ENCODE peak calls at places on chromosomes 5 and 9, in eight cellular contexts. E, G, T, X, B, D, L and W are unnamed samples.

GRCh38 chr9:131500377-131500776 is 2.3 kb upstream of the POMT1 start:
- DNase-seq in E (no peak), G (peak; percentile 21), T (no peak), X (no peak), B (no peak), D (no peak), L (peak; percentile 28), W (no peak)

GRCh38 chr5:172570594-172571334 is 70.3 kb upstream of the NEURL1B start:
- DNase-seq in E (no peak), G (no peak), T (no peak), X (no peak), B (no peak), D (no peak), L (no peak), W (no peak)

GRCh38 chr9:87714819-87715218 is 11.1 kb upstream of the CTSL start:
- DNase-seq in E (peak; percentile 47), G (peak; percentile 28), T (peak; percentile 24), X (no peak), B (no peak), D (no peak), L (peak; percentile 39), W (peak; percentile 82)

GRCh38 chr9:123423036-123423640 is 67.1 kb downstream of the CRB2 start:
- DNase-seq in E (no peak), G (no peak), T (no peak), X (peak; percentile 39), B (no peak), D (peak; percentile 21), L (no peak), W (no peak)

GRCh38 chr5:68730220-68731010 is 363.4 kb upstream of the SLC30A5 start:
- DNase-seq in E (peak; percentile 61), G (no peak), T (no peak), X (no peak), B (peak; percentile 62), D (no peak), L (no peak), W (peak; percentile 32)

GRCh38 chr5:111942661-111943401 is 185.8 kb upstream of the NREP start:
- DNase-seq in E (no peak), G (no peak), T (no peak), X (no peak), B (no peak), D (no peak), L (no peak), W (no peak)

GRCh38 chr5:1137567-1138444 is 25.9 kb upstream of the SLC12A7 start:
- DNase-seq in E (no peak), G (peak; percentile 61), T (no peak), X (no peak), B (no peak), D (no peak), L (no peak), W (no peak)

GRCh38 chr5:73122875-73123810 is 2.8 kb downstream of the TMEM171 start:
- DNase-seq in E (peak; percentile 68), G (no peak), T (no peak), X (no peak), B (no peak), D (no peak), L (no peak), W (no peak)

GRCh38 chr5:135269828-135270545 is 129.0 kb downstream of the MACROH2A1 start:
- DNase-seq in E (no peak), G (no peak), T (no peak), X (no peak), B (no peak), D (no peak), L (no peak), W (no peak)

GRCh38 chr5:107512029-107512428 is 158.7 kb downstream of the EFNA5 start:
- DNase-seq in E (no peak), G (no peak), T (no peak), X (no peak), B (no peak), D (no peak), L (no peak), W (no peak)

GRCh38 chr9:127093319-127094020 is 29.0 kb downstream of the ANGPTL2 start:
- DNase-seq in E (no peak), G (no peak), T (no peak), X (no peak), B (no peak), D (peak; percentile 55), L (no peak), W (no peak)

GRCh38 chr5:101370240-101370639 is 467.2 kb upstream of the ST8SIA4 start:
- DNase-seq in E (no peak), G (no peak), T (no peak), X (no peak), B (no peak), D (no peak), L (no peak), W (no peak)

GRCh38 chr5:93967923-93968322 is 226.5 kb upstream of the POU5F2 start:
- DNase-seq in E (peak; percentile 36), G (no peak), T (no peak), X (no peak), B (no peak), D (no peak), L (no peak), W (no peak)

GRCh38 chr5:141875022-141875740 is 3.0 kb downstream of the PCDH1 start:
- DNase-seq in E (no peak), G (no peak), T (no peak), X (peak; percentile 30), B (no peak), D (no peak), L (no peak), W (no peak)

GRCh38 chr5:119273391-119273839 is 82.4 kb upstream of the TNFAIP8 start:
- DNase-seq in E (peak; percentile 43), G (no peak), T (no peak), X (peak; percentile 85), B (no peak), D (no peak), L (peak; percentile 88), W (no peak)

GRCh38 chr9:115328228-115328627 is 210.3 kb upstream of the TNC start:
- DNase-seq in E (no peak), G (peak; percentile 9), T (no peak), X (no peak), B (no peak), D (no peak), L (no peak), W (peak; percentile 19)

GRCh38 chr5:121741156-121741555 is 110.5 kb upstream of the FTMT start:
- DNase-seq in E (no peak), G (no peak), T (no peak), X (no peak), B (no peak), D (no peak), L (no peak), W (no peak)

GRCh38 chr5:40356248-40356647 is 323.5 kb upstream of the PTGER4 start:
- DNase-seq in E (no peak), G (no peak), T (no peak), X (no peak), B (no peak), D (no peak), L (peak; percentile 73), W (no peak)

GRCh38 chr5:143016777-143017374 is 246.7 kb downstream of the ARHGAP26 start:
- DNase-seq in E (peak; percentile 67), G (peak; percentile 50), T (peak; percentile 17), X (no peak), B (peak; percentile 30), D (no peak), L (peak; percentile 29), W (peak; percentile 39)

GRCh38 chr9:127706836-127707241 is at the start of gene CFAP157:
- DNase-seq in E (no peak), G (no peak), T (no peak), X (no peak), B (peak; percentile 69), D (no peak), L (peak; percentile 36), W (no peak)

GRCh38 chr5:55410840-55411239 is 103.1 kb downstream of the MTREX start:
- DNase-seq in E (no peak), G (no peak), T (no peak), X (no peak), B (no peak), D (no peak), L (no peak), W (no peak)
- H3K4me3 ChIP-seq in E (no peak overlapping the region), G (no peak overlapping the region), T (no peak overlapping the region), X (no peak overlapping the region), B (no peak overlapping the region), D (no peak overlapping the region), L (no peak overlapping the region), W (no peak overlapping the region)

DNA sequence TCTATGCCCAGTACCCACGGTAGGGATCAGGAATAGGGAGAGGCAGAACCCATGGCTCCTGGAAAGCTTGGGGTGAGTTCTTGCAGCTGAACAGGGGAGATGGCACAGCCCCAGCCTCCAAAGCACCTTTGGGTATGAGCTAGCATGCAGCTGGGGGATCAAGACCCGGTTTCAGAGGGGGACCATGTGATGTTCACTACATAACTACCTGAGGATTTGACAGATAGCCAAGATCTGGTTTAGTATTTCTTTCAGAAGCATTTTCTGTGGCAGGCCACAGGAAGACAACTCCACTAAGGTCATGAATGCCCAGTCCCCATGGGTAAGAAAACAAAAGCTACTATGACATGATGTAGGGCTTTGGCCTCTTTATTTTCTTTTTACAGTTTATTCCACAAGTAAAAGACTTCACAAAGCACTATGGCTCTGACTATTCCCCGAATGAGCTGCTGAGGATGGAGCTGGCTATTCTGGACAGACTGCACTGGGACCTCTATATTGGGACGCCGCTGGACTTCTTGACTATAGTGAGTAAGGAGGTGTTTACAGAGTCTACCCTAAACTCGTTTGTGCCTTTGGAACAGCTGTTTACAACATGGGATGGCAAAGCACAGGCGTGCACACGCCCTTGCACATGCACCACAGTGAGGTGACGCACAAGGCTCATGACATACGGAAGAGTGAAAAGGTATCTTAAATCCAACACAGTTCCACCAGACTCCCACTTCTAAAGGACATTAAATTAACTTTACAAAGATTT is 3.4 kb downstream of the CCNI2 start:
- DNase-seq in E (no peak), G (peak; percentile 7), T (no peak), X (no peak), B (peak; percentile 10), D (no peak), L (no peak), W (peak; percentile 2)
- TF ChIP-seq POLR2AphosphoS5 in E (no peak), G (no peak), T (no peak), X (no peak), B (no peak), D (no peak), L (no peak), W (no peak)

DNA sequence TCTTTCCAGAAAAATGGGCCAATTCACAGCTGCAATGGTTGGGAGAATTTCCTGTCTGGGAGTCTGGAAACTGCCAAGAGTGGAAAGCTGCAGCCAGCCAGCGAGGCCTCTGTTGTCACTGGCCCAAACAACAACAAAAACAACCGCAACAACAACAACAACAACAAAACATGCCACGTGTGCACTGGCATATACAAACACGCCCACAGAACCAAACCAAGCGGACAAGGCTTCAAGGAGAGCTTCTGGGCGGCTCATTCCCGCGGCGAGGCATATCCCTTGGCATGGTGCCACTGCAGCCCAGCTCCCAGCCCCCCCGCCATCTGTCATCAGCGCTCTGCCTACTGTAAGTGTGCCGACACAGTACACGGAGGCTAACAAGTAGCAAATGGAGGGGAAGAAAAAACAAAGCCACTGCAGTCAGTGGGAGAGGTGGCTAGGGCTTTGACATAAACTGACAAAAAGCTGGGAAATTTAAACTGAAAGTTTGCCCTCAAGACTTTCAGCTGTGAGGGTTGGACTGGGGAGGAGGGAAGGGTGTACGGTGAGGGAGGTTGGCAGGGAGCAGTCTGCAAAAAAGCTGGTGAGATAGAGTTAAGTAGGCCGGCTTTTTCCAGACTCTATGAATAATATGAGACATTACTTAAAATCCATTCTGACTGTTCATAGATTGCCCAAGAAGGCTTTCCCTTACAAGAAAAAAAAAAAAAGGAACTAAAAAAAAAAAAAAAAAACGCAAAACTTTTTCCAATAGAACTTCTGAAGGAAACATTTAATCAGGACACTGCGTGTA is 165.0 kb upstream of the ZNF462 start:
- DNase-seq in E (peak; percentile 12), G (peak; percentile 39), T (no peak), X (peak; percentile 72), B (peak; percentile 77), D (peak; percentile 72), L (no peak), W (peak; percentile 49)
- H3K4me3 ChIP-seq in E (no peak overlapping the region), G (no peak overlapping the region), T (no peak overlapping the region), X (peak overlapping the region; percentile 50), B (peak overlapping the region; percentile 35), D (peak overlapping the region; percentile 36), L (no peak overlapping the region), W (peak overlapping the region; percentile 6)

GRCh38 chr9:93177676-93178075 is 6.3 kb upstream of the WNK2 start:
- DNase-seq in E (no peak), G (no peak), T (no peak), X (no peak), B (peak; percentile 89), D (no peak), L (no peak), W (no peak)
- TF ChIP-seq POLR2AphosphoS5 in E (no peak), G (no peak), T (no peak), X (peak; percentile 37), B (no peak), D (no peak), L (no peak), W (no peak)